ENCODE peak calls at places on chromosome 7, in eight cellular contexts. E is fibroblast of the aortic adventitia, P is fibroblast of pulmonary artery, A is spleen, C is H1, Z is AG10803, V is SK-N-SH, J is cardiac fibroblast. S is an unnamed sample.
A peak's percentile ranks its signal among the peaks of the same experiment; 100 is the strongest.

GRCh38 chr7:33789871-33790270 is 115.5 kb upstream of the BMPER start:
- DNase-seq in P (peak; percentile 57), J (peak; percentile 72), E (no peak), Z (no peak), C (no peak), V (no peak), A (no peak), S (peak; percentile 48)

GRCh38 chr7:43906327-43907010 is at the start of gene URGCP:
- DNase-seq in P (peak; percentile 29), Z (peak; percentile 36), V (peak; percentile 96), E (peak; percentile 17), J (peak; percentile 16), C (peak; percentile 71), A (peak; percentile 92), S (peak; percentile 10)

GRCh38 chr7:13189712-13190111 is 502.3 kb downstream of the ARL4A start:
- DNase-seq in C (no peak), A (no peak), E (peak; percentile 29), P (no peak), Z (peak; percentile 13), V (no peak), J (no peak), S (no peak)

GRCh38 chr7:102072003-102072402 is 214.7 kb upstream of the SH2B2 start:
- DNase-seq in E (no peak), A (no peak), V (no peak), J (no peak), C (no peak), P (no peak), Z (no peak), S (no peak)

GRCh38 chr7:44144426-44144967 is 3.4 kb upstream of the MYL7 start:
- DNase-seq in V (peak; percentile 29), E (no peak), C (no peak), J (no peak), P (no peak), A (peak; percentile 18), Z (no peak), S (no peak)

GRCh38 chr7:150461520-150461919 is 11.1 kb downstream of the GIMAP8 start:
- DNase-seq in J (no peak), C (no peak), P (no peak), E (no peak), Z (no peak), A (no peak), V (no peak), S (no peak)

GRCh38 chr7:110010379-110010778 is 1080.5 kb upstream of the LRRN3 start:
- DNase-seq in C (no peak), E (no peak), P (no peak), Z (no peak), J (no peak), V (no peak), A (no peak), S (peak; percentile 6)

GRCh38 chr7:94286111-94286510 is 108.6 kb upstream of the COL1A2 start:
- DNase-seq in A (no peak), V (no peak), Z (peak; percentile 45), J (peak; percentile 52), E (peak; percentile 59), C (no peak), P (peak; percentile 76), S (no peak)

GRCh38 chr7:93544686-93545085 is 29.8 kb downstream of the CALCR start:
- DNase-seq in Z (no peak), C (no peak), P (no peak), V (no peak), E (no peak), A (no peak), J (no peak), S (no peak)

GRCh38 chr7:85695041-85695990 is 508.5 kb upstream of the SEMA3D start:
- DNase-seq in P (peak; percentile 24), J (peak; percentile 13), V (no peak), C (no peak), Z (peak; percentile 43), E (peak; percentile 27), A (no peak), S (peak; percentile 97)

GRCh38 chr7:4143511-4144160 is 538.5 kb upstream of the FOXK1 start:
- DNase-seq in C (no peak), V (no peak), A (peak; percentile 41), J (no peak), Z (no peak), E (no peak), P (no peak), S (no peak)

GRCh38 chr7:66187894-66188293 is 17.2 kb upstream of the TPST1 start:
- DNase-seq in V (no peak), A (no peak), P (peak; percentile 61), C (no peak), J (peak; percentile 66), Z (peak; percentile 93), E (peak; percentile 87), S (peak; percentile 29)

GRCh38 chr7:154868901-154869300 is 134.0 kb downstream of the PAXIP1 start:
- DNase-seq in E (no peak), A (peak; percentile 29), J (no peak), P (no peak), V (peak; percentile 14), Z (no peak), C (no peak), S (no peak)

GRCh38 chr7:88306590-88307048 is at the start of gene STEAP4:
- DNase-seq in E (peak; percentile 71), C (peak; percentile 69), P (peak; percentile 84), Z (peak; percentile 46), V (no peak), J (peak; percentile 72), A (peak; percentile 93), S (peak; percentile 86)

GRCh38 chr7:1061180-1061579 is 16.8 kb downstream of the GPR146 start:
- DNase-seq in J (no peak), P (no peak), V (no peak), Z (no peak), C (no peak), E (no peak), A (peak; percentile 71), S (no peak)

GRCh38 chr7:475425-475728 is 44.3 kb downstream of the PDGFA start:
- DNase-seq in J (no peak), P (no peak), E (no peak), C (no peak), A (peak; percentile 39), V (no peak), Z (no peak), S (no peak)

GRCh38 chr7:92740134-92740533 is 96.2 kb downstream of the CDK6 start:
- DNase-seq in E (peak; percentile 45), J (no peak), P (peak; percentile 55), C (no peak), Z (peak; percentile 30), V (no peak), A (no peak), S (no peak)

GRCh38 chr7:70727861-70728260 is 404.1 kb upstream of the GALNT17 start:
- DNase-seq in A (no peak), V (no peak), J (no peak), Z (no peak), P (no peak), C (no peak), E (no peak), S (no peak)

GRCh38 chr7:70726951-70727378 is 405.0 kb upstream of the GALNT17 start:
- DNase-seq in E (no peak), Z (no peak), C (no peak), V (no peak), J (no peak), A (no peak), P (no peak), S (no peak)

GRCh38 chr7:70726294-70726693 is 405.6 kb upstream of the GALNT17 start:
- DNase-seq in C (no peak), A (no peak), E (no peak), J (no peak), V (no peak), P (no peak), Z (no peak), S (no peak)

GRCh38 chr7:70730451-70731110 is 401.4 kb upstream of the GALNT17 start:
- DNase-seq in Z (no peak), E (no peak), J (no peak), V (no peak), C (no peak), P (no peak), A (no peak), S (peak; percentile 97)

GRCh38 chr7:70728873-70729552 is 402.9 kb upstream of the GALNT17 start:
- DNase-seq in C (peak; percentile 61), A (no peak), P (peak; percentile 14), V (no peak), Z (no peak), J (peak; percentile 15), E (peak; percentile 71), S (peak; percentile 73)
- H3K4me3 ChIP-seq in C (no peak overlapping the region), A (no peak overlapping the region), P (no peak overlapping the region), V (no peak overlapping the region), Z (no peak overlapping the region), J (no peak overlapping the region), E (no peak overlapping the region), S (no peak overlapping the region)

DNA sequence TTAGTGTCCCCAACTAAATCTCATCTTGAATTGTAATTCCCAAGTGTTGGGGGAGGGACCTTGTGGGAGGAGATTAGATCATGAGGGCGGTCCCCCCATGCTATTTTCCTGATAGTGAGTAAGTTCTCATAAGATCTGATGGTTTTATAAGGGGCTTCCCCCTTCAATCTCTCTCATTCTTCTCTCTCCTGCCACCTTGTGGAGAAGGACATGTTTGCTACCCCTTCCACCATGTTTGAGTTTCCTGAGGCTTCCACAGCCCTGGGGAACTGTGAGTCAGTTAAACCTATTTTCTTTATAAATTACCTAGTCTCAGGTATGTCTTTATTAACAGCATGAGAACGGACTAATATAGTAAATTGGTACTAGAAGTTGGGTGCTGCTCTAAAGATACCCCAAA is 365.6 kb downstream of the ANKRD7 start:
- DNase-seq in A (no peak), P (peak; percentile 0), V (no peak), E (no peak), J (no peak), C (peak; percentile 58), Z (no peak), S (peak; percentile 28)
- TF ChIP-seq CTCF in A (no peak), P (peak; percentile 1), V (peak; percentile 69), E (no peak), J (peak; percentile 11), C (peak; percentile 47), Z (no peak), S (peak; percentile 33)

GRCh38 chr7:45977256-45977655 is 56.2 kb upstream of the IGFBP3 start:
- DNase-seq in P (no peak), Z (no peak), V (no peak), E (no peak), A (no peak), J (no peak), C (no peak), S (no peak)

GRCh38 chr7:45978731-45979211 is 57.7 kb upstream of the IGFBP3 start:
- DNase-seq in C (no peak), V (no peak), Z (peak; percentile 58), P (peak; percentile 21), E (no peak), J (peak; percentile 36), A (no peak), S (peak; percentile 34)

GRCh38 chr7:45976485-45976856 is 55.4 kb upstream of the IGFBP3 start:
- DNase-seq in A (no peak), P (no peak), E (no peak), J (no peak), C (no peak), Z (no peak), V (no peak), S (no peak)

GRCh38 chr7:45979275-45980180 is 58.5 kb upstream of the IGFBP3 start:
- DNase-seq in E (no peak), Z (no peak), P (no peak), A (no peak), J (no peak), V (no peak), C (no peak), S (no peak)

GRCh38 chr7:45978010-45978681 is 57.1 kb upstream of the IGFBP3 start:
- DNase-seq in J (peak; percentile 98), P (peak; percentile 96), Z (peak; percentile 99), A (no peak), C (no peak), E (peak; percentile 96), V (no peak), S (peak; percentile 100)
- H3K4me3 ChIP-seq in J (no peak overlapping the region), P (peak overlapping the region; percentile 19), Z (peak overlapping the region; percentile 18), A (no peak overlapping the region), C (no peak overlapping the region), E (peak overlapping the region; percentile 39), V (peak overlapping the region; percentile 25), S (no peak overlapping the region)

GRCh38 chr7:37448057-37448636 is 517 bp downstream of the ELMO1 start:
- DNase-seq in A (no peak), J (no peak), C (no peak), P (no peak), V (peak; percentile 86), Z (no peak), E (no peak), S (no peak)
- TF ChIP-seq CTCF in A (no peak), J (no peak), C (no peak), P (no peak), V (no peak), Z (no peak), E (no peak), S (no peak)